ENCODE peak calls at places on chromosome X, in six cellular contexts. H is GM12878, L is HCT116, E is HepG2, Q is K562, P is H1. T is an unnamed sample.

GRCh38 chrX:118660085-118660484 is 67.3 kb upstream of the IL13RA1 start:
- DNase-seq in L (no peak), Q (no peak), E (no peak), H (no peak), P (no peak), T (no peak)

GRCh38 chrX:52923781-52924241 is 26.7 kb downstream of the FAM156B start:
- DNase-seq in E (no peak), L (no peak), Q (no peak), H (peak), P (no peak), T (no peak)

GRCh38 chrX:123983240-123983639 is 21.7 kb downstream of the STAG2 start:
- DNase-seq in L (no peak), E (no peak), Q (no peak), P (no peak), H (no peak), T (no peak)

GRCh38 chrX:104854188-104854587 is 288.2 kb downstream of the IL1RAPL2 start:
- DNase-seq in Q (no peak), P (no peak), L (no peak), E (no peak), H (no peak), T (no peak)

GRCh38 chrX:76919761-76920160 is 492.3 kb downstream of the MAGEE1 start:
- DNase-seq in H (no peak), L (no peak), P (no peak), Q (no peak), E (no peak), T (no peak)

GRCh38 chrX:113400193-113400704 is 559.6 kb upstream of the AMOT start:
- DNase-seq in H (no peak), L (peak), E (peak), P (peak), Q (no peak), T (peak)

GRCh38 chrX:115333446-115333845 is 43.9 kb downstream of the LUZP4 start:
- DNase-seq in H (no peak), L (no peak), E (no peak), P (no peak), Q (no peak), T (no peak)

GRCh38 chrX:108167211-108167872 is 75.8 kb downstream of the ATG4A start:
- DNase-seq in E (no peak), L (peak), Q (no peak), H (no peak), P (no peak), T (no peak)

GRCh38 chrX:118975831-118976598 is 1.6 kb downstream of the LONRF3 start:
- DNase-seq in P (no peak), Q (peak), E (peak), H (no peak), L (no peak), T (no peak)

GRCh38 chrX:150643958-150644357 is 49.2 kb upstream of the MTMR1 start:
- DNase-seq in L (no peak), P (no peak), E (no peak), H (no peak), Q (no peak), T (no peak)

GRCh38 chrX:108610141-108610540 is 126.2 kb downstream of the IRS4 start:
- DNase-seq in H (no peak), L (no peak), P (no peak), Q (no peak), E (no peak), T (no peak)

GRCh38 chrX:123422875-123423274 is 238.8 kb downstream of the GRIA3 start:
- DNase-seq in Q (peak), L (no peak), P (no peak), H (no peak), E (peak), T (peak)

GRCh38 chrX:121308276-121308805 is 260.9 kb downstream of the GLUD2 start:
- DNase-seq in L (peak), P (no peak), Q (peak), E (peak), H (peak), T (peak)

GRCh38 chrX:37825225-37825842 is 22.0 kb downstream of the DYNLT3 start:
- DNase-seq in E (peak), H (no peak), P (no peak), Q (peak), L (peak), T (peak)

GRCh38 chrX:119398587-119398973 is 556 bp upstream of the SLC25A43 start:
- DNase-seq in H (no peak), E (peak), P (no peak), Q (no peak), L (no peak), T (no peak)

GRCh38 chrX:44733931-44734330 is 109.9 kb upstream of the DUSP21 start:
- DNase-seq in H (no peak), E (no peak), L (no peak), Q (no peak), P (no peak), T (no peak)

GRCh38 chrX:3962511-3963350 is 249.3 kb upstream of the PRKX start:
- DNase-seq in Q (peak), P (no peak), H (no peak), E (peak), L (no peak), T (peak)

GRCh38 chrX:130120746-130121504 is 10.6 kb upstream of the ELF4 start:
- DNase-seq in E (peak), P (no peak), H (no peak), L (no peak), Q (peak), T (peak)

GRCh38 chrX:106931831-106932491 is 11.8 kb downstream of the CLDN2 start:
- DNase-seq in L (no peak), H (no peak), E (peak), Q (no peak), P (no peak), T (no peak)

GRCh38 chrX:120262781-120263719 is 12.4 kb downstream of the ZBTB33 start:
- DNase-seq in H (no peak), P (no peak), Q (no peak), E (no peak), L (no peak), T (peak)

GRCh38 chrX:5810636-5811035 is 418.0 kb downstream of the NLGN4X start:
- DNase-seq in E (no peak), H (no peak), P (no peak), Q (no peak), L (no peak), T (no peak)

GRCh38 chrX:103531002-103531401 is 11.7 kb upstream of the RAB40A start:
- DNase-seq in H (no peak), Q (no peak), E (no peak), L (no peak), P (no peak), T (no peak)

GRCh38 chrX:56978172-56978571 is 17.2 kb downstream of the SPIN3 start:
- DNase-seq in Q (peak), P (no peak), H (peak), E (peak), L (peak), T (peak)

GRCh38 chrX:31708116-31708515 is 636.3 kb upstream of the FTHL17 start:
- DNase-seq in H (no peak), P (no peak), L (no peak), E (no peak), Q (no peak), T (no peak)

GRCh38 chrX:45758319-45758718 is 557.6 kb upstream of the DIPK2B start:
- DNase-seq in Q (no peak), P (no peak), H (peak), E (no peak), L (no peak), T (no peak)

GRCh38 chrX:122739770-122740169 is 444.3 kb upstream of the GRIA3 start:
- DNase-seq in H (no peak), Q (no peak), E (peak), L (no peak), P (no peak), T (no peak)

GRCh38 chrX:20499763-20500162 is 233.1 kb upstream of the RPS6KA3 start:
- DNase-seq in H (no peak), L (no peak), Q (no peak), E (peak), P (no peak), T (no peak)

GRCh38 chrX:55702611-55703010 is 14.9 kb upstream of the RRAGB start:
- DNase-seq in P (no peak), L (no peak), Q (no peak), H (no peak), E (no peak), T (no peak)

GRCh38 chrX:31656013-31656412 is 584.2 kb upstream of the FTHL17 start:
- DNase-seq in L (no peak), E (no peak), H (no peak), Q (no peak), P (no peak), T (no peak)

GRCh38 chrX:10197597-10198210 is 40.9 kb downstream of the CLCN4 start:
- DNase-seq in E (no peak), H (no peak), L (no peak), Q (no peak), P (no peak), T (no peak)

DNA sequence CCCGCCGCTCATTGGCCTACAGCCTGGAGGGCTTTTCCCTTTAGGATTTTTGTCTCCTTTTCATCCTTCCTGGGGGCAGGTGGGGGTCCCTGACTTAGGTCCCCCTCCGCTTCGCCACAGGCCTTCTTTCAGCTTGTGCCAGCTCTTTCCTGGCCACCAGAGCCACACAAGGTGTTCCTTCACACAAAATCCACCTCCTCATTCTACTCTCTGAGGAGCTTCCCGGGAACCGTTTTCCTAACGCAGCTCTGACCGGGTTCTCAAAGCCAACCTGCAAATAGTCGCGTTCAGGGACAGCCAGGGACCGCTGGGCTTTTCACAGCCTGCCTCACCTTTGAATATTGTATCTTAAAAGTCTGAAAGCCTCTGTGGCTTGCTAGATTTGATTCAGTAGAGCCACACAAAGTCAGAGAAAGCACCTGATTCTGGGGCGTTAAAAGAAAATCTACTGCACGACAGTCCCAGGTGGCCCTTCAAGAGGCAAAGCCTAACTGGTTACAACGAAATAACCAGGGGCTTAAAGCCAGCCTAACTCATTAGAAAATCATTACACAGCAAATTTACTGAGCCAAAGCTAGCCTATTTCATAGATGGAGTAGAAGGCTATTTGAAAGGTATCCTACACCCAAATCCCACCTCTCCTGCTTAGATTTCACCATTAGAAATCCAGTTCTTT is 752 bp upstream of the GPC3 start:
- DNase-seq in E (no peak), H (no peak), Q (no peak), P (no peak), L (no peak), T (no peak)
- H3K4me3 ChIP-seq in E (peak), H (no peak), Q (no peak), P (peak), L (peak), T (no peak)

GRCh38 chrX:40474205-40474626 is 106.6 kb upstream of the ATP6AP2 start:
- DNase-seq in E (peak), Q (no peak), P (peak), H (no peak), L (no peak), T (peak)
- TF ChIP-seq ZNF274 in E (no peak), Q (no peak), P (no peak), H (no peak), L (no peak), T (no peak)

DNA sequence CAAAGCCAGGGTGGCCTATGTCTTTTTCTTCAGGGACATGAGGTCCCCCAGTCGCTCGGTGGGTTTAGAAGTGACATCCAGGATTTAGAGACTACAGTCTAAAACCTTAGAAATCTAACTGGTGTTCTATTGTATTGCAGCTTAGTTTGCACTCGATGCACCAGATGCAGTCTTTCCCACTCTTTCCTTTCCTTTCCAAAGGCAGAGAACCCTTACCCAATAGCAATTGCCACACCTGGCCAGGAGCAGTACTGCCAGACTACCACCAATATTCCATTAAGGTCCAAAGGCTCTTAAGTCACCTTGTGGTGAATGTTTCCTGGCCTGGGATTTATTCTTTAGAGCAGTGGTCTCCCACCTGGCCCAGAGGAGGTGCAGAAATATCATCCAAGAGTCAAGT is 1068.8 kb downstream of the FAM133A start:
- DNase-seq in L (no peak), Q (no peak), H (no peak), P (no peak), E (no peak), T (no peak)
- H3K4me3 ChIP-seq in L (no peak), Q (no peak), H (no peak), P (no peak), E (no peak), T (no peak)

DNA sequence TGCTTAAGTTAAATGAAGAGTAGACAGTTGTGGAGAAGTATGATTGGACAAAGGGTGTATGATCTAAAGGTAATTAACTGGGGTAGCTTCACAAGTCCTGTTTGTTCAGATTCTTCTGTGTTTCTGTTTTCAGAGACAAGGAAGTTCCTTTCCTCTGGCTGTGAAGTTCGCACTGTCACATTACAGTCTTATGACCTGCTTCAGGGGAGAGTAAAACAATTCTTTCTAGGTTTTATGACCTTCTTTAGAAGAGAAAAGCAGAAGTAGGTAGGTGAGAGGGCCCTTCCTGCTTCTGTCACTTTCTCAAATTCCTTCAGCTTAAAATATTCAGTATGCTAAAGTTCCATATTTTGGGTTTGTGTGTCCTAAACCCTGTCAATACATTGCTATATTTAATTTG is 211.9 kb downstream of the SOX3 start:
- DNase-seq in H (no peak), E (no peak), Q (no peak), P (no peak), L (no peak), T (no peak)
- TF ChIP-seq ZNF274 in H (no peak), E (no peak), Q (no peak), P (no peak), L (no peak), T (no peak)

DNA sequence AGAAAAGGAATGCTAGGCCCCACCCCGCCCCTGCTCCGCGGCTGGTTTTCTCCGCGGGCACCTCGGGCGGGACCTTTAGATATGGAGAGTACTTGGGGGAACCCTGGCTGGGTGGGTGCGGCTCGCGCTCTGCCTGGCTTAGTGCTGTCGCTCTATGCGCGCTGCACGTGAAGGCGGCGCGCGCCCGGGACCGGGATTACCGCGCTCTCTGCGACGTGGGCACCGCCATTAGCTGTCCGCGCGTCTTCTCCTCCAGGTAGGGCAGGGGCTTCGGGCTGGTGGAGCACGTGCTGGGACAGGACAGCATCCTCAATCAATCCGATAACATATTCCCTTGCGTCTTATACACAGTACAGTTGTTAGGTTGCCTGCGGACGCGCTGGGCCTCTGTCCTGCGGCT is 56.0 kb downstream of the MAGEB10 start:
- DNase-seq in H (no peak), L (no peak), E (no peak), P (no peak), Q (no peak), T (no peak)
- H3K4me3 ChIP-seq in H (no peak), L (no peak), E (no peak), P (no peak), Q (no peak), T (no peak)

DNA sequence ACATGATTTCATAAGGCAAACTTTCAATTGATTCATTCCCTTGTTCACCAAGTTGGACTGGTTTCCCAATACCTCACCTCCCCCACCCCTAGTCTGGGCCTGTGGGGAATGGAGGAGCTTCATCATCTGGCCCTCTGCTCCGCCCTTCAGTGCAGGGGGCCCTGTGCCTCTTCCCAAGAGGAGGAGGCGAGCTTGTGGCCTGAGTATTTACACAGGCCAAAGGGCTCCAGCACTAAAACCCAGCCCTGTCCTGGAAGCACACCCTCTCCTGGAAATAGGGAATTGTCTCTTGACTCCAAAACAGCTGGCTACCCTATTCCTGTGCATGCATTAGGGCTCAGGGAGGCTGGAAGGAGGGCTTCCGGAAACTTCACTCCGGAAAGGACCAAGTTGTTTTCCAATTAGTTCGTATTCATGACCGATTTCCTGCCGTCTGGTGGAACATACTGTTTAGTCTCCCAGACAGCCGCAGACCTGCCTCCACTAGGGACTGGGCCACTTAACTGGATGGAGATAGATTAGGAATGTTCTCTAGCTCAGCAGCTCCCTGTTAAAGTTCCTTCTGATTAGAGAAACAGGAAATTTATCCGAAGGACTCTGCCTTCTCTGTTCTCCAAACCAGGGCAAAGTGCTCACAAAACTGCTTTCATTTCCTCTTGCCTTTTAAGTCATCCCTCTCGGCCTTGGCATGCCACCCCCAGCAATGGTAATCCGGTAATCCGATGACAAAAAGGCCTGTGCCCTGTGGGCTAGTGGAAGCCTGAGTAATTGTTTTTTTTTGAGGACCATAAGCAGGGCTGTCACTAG is 5.8 kb downstream of the SRPX2 start:
- DNase-seq in P (no peak), E (peak), H (no peak), Q (no peak), L (no peak), T (no peak)
- TF ChIP-seq ZNF274 in P (no peak), E (no peak), H (no peak), Q (no peak), L (no peak), T (no peak)

GRCh38 chrX:148500428-148501120 is at the start of gene AFF2:
- DNase-seq in P (no peak), E (no peak), Q (no peak), L (no peak), H (no peak), T (no peak)
- H3K4me3 ChIP-seq in P (peak), E (peak), Q (no peak), L (no peak), H (peak), T (peak)